ENCODE peak calls at places on chromosomes 13 and 19, in eight cellular contexts. F, V, U, I, C, Q, P and Z are unnamed samples.

GRCh38 chr19:41994521-41994971 is 516 bp upstream of the ATP1A3 start:
- DNase-seq in U (no peak), V (no peak), C (no peak), Q (peak), F (no peak), I (no peak), P (no peak), Z (no peak)

GRCh38 chr19:18939922-18940775 is 868 bp downstream of the HOMER3 start:
- DNase-seq in V (no peak), Q (peak), C (peak), F (no peak), U (peak), P (peak), I (no peak), Z (no peak)

GRCh38 chr13:77859450-77859849 is 59.2 kb downstream of the EDNRB start:
- DNase-seq in Q (no peak), F (no peak), I (no peak), U (no peak), V (no peak), C (peak), P (peak), Z (no peak)

GRCh38 chr19:42386974-42387707 is 3.0 kb downstream of the CNFN start:
- DNase-seq in V (peak), U (peak), Q (peak), F (no peak), P (peak), I (peak), C (peak), Z (peak)

GRCh38 chr13:23506821-23507210 is 63.4 kb upstream of the TNFRSF19 start:
- DNase-seq in C (no peak), V (no peak), F (no peak), U (peak), P (peak), Q (peak), I (no peak), Z (no peak)

GRCh38 chr13:20814224-20814910 is 40.6 kb upstream of the EEF1AKMT1 start:
- DNase-seq in Q (no peak), F (no peak), V (no peak), P (peak), C (peak), I (peak), U (peak), Z (no peak)

GRCh38 chr13:44004881-44005280 is 125.2 kb downstream of the LACC1 start:
- DNase-seq in P (peak), C (no peak), U (peak), Q (no peak), F (no peak), I (no peak), V (no peak), Z (no peak)

GRCh38 chr13:25652764-25653163 is 281.0 kb downstream of the ATP8A2 start:
- DNase-seq in V (no peak), U (no peak), I (no peak), F (no peak), Q (no peak), C (no peak), P (no peak), Z (no peak)

GRCh38 chr19:15393963-15394362 is 14.4 kb upstream of the AKAP8 start:
- DNase-seq in I (no peak), P (no peak), F (no peak), V (no peak), Q (no peak), C (no peak), U (peak), Z (no peak)

GRCh38 chr19:56114051-56114694 is 6.9 kb downstream of the ZNF787 start:
- DNase-seq in F (no peak), U (no peak), Q (no peak), V (no peak), I (peak), P (no peak), C (no peak), Z (no peak)

GRCh38 chr19:39951686-39952085 is 17.3 kb upstream of the FCGBP start:
- DNase-seq in F (no peak), V (no peak), P (peak), Q (no peak), C (no peak), U (peak), I (no peak), Z (no peak)

GRCh38 chr19:36246006-36246391 is 31.1 kb downstream of the ZNF146 start:
- DNase-seq in V (no peak), I (no peak), P (no peak), F (no peak), Q (no peak), U (no peak), C (no peak), Z (no peak)